ENCODE peak calls at places on chromosomes 3 and 15, in ten cellular contexts. I is naive thymus-derived CD4-positive, alpha-beta T cell; Y is uterus; W is sigmoid colon; C is heart right ventricle; S is fibroblast of lung; Z is tibial artery; O is RWPE2; J is HepG2; M is left ventricle myocardium inferior. T is an unnamed sample. For H3K4me1, the result is how much of the 10 kb centered on the place peaks cover.

GRCh38 chr3:140204271-140204984 is 269.4 kb downstream of the CLSTN2 start:
- DNase-seq in I (no peak), Y (no peak), W (no peak), C (no peak), S (no peak), Z (no peak), O (no peak), J (no peak), M (no peak), T (no peak)

GRCh38 chr3:34357461-34357860 is 559.0 kb downstream of the PDCD6IP start:
- DNase-seq in I (no peak), Y (no peak), W (no peak), C (no peak), S (no peak), Z (no peak), O (no peak), J (no peak), M (no peak), T (no peak)

GRCh38 chr15:42131006-42131405 is 25.4 kb downstream of the PLA2G4F start:
- DNase-seq in I (no peak), Y (no peak), W (no peak), C (no peak), S (no peak), Z (no peak), O (no peak), J (no peak), M (no peak), T (no peak)

GRCh38 chr3:72756900-72757299 is 91.3 kb downstream of the SHQ1 start:
- DNase-seq in I (peak), Y (no peak), W (no peak), C (no peak), S (no peak), Z (no peak), O (no peak), J (no peak), M (no peak), T (no peak)

GRCh38 chr3:131109156-131109555 is 82.5 kb downstream of the NEK11 start:
- DNase-seq in I (no peak), Y (no peak), W (no peak), C (no peak), S (no peak), Z (no peak), O (no peak), J (no peak), M (no peak), T (no peak)

GRCh38 chr3:168165390-168166269 is 69.9 kb upstream of the GOLIM4 start:
- DNase-seq in I (no peak), Y (peak), W (peak), C (peak), S (peak), Z (peak), O (no peak), J (peak), M (no peak), T (no peak)

GRCh38 chr15:65086680-65087111 is 10.2 kb downstream of the KBTBD13 start:
- DNase-seq in I (no peak), Y (no peak), W (peak), C (no peak), S (no peak), Z (no peak), O (peak), J (no peak), M (no peak), T (peak)

GRCh38 chr15:84034831-84035753 is 200.5 kb upstream of the GOLGA6L4 start:
- DNase-seq in I (no peak), Y (no peak), W (no peak), C (no peak), S (peak), Z (no peak), O (no peak), J (peak), M (no peak), T (no peak)

DNA sequence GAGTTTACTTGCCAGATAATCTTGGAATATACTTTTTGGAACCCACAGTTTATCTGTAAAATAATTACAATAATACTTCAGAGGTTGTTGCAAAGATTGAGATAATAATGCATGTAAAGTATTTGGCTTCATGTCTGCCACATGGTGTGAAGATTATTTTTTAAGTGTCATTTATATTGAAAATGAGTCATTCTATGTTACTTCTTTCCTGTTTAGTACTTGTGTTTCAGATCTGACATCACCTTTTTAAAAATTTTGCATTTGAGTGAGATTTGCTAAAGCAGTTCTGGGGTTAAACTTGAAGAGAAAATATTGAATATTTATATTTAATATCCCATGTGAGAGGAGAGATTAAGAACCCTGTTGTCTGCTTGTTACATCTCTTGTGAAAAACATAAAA is 31.2 kb downstream of the IQGAP1 start:
- DNase-seq in I (no peak), Y (no peak), W (no peak), C (no peak), S (no peak), Z (no peak), O (no peak), J (no peak), M (no peak), T (no peak)
- H3K4me1 ChIP-seq in I (under half), Y (under half), W (half or more), C (half or more), S (under half), Z (under half), O (half or more), J (under half), M (half or more), T (under half)

DNA sequence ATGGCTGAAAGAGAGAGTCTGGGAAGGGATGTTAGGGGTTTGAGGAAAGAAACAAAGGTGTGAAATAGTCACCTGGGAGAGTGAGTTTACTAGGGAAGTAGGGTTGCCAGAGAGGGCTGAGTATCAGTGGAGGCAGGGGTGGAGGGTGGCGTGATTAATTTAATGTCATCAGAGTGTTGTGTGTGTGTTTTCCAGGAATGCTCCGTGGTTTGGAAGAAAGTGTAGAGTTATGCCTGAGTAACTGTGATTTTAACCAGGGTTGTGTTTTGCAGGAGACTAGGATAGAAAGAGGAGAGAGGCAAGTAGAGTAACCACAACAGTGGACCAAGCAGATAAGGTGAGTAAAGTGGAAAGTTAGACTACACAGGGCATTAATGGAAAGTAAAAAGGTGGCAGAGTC is 27.2 kb downstream of the PLD1 start:
- DNase-seq in I (no peak), Y (no peak), W (no peak), C (no peak), S (no peak), Z (no peak), O (no peak), J (no peak), M (no peak), T (no peak)
- H3K27ac ChIP-seq in I (no peak), Y (no peak), W (no peak), C (no peak), S (no peak), Z (no peak), O (no peak), J (no peak), M (no peak), T (no peak)

GRCh38 chr3:57151021-57151449 is 14.1 kb downstream of the IL17RD start:
- DNase-seq in I (no peak), Y (no peak), W (no peak), C (no peak), S (peak), Z (no peak), O (no peak), J (no peak), M (no peak), T (no peak)

GRCh38 chr3:57147071-57147470 is 18.1 kb downstream of the IL17RD start:
- DNase-seq in I (no peak), Y (no peak), W (no peak), C (no peak), S (no peak), Z (no peak), O (no peak), J (no peak), M (no peak), T (no peak)

GRCh38 chr3:57152761-57153160 is 12.4 kb downstream of the IL17RD start:
- DNase-seq in I (no peak), Y (no peak), W (no peak), C (no peak), S (no peak), Z (no peak), O (no peak), J (no peak), M (no peak), T (no peak)

GRCh38 chr3:57152150-57152549 is 13.0 kb downstream of the IL17RD start:
- DNase-seq in I (no peak), Y (peak), W (no peak), C (no peak), S (no peak), Z (peak), O (no peak), J (peak), M (peak), T (no peak)

GRCh38 chr3:57150097-57150496 is 15.1 kb downstream of the IL17RD start:
- DNase-seq in I (no peak), Y (no peak), W (no peak), C (no peak), S (no peak), Z (no peak), O (no peak), J (no peak), M (no peak), T (no peak)
- H3K4me1 ChIP-seq in I (under half), Y (under half), W (under half), C (under half), S (under half), Z (under half), O (under half), J (under half), M (under half), T (under half)

GRCh38 chr15:88959445-88959844 is 46.3 kb upstream of the MFGE8 start:
- DNase-seq in I (no peak), Y (no peak), W (no peak), C (no peak), S (no peak), Z (no peak), O (no peak), J (no peak), M (no peak), T (no peak)
- H3K27ac ChIP-seq in I (no peak), Y (no peak), W (no peak), C (no peak), S (no peak), Z (no peak), O (no peak), J (no peak), M (no peak), T (no peak)

DNA sequence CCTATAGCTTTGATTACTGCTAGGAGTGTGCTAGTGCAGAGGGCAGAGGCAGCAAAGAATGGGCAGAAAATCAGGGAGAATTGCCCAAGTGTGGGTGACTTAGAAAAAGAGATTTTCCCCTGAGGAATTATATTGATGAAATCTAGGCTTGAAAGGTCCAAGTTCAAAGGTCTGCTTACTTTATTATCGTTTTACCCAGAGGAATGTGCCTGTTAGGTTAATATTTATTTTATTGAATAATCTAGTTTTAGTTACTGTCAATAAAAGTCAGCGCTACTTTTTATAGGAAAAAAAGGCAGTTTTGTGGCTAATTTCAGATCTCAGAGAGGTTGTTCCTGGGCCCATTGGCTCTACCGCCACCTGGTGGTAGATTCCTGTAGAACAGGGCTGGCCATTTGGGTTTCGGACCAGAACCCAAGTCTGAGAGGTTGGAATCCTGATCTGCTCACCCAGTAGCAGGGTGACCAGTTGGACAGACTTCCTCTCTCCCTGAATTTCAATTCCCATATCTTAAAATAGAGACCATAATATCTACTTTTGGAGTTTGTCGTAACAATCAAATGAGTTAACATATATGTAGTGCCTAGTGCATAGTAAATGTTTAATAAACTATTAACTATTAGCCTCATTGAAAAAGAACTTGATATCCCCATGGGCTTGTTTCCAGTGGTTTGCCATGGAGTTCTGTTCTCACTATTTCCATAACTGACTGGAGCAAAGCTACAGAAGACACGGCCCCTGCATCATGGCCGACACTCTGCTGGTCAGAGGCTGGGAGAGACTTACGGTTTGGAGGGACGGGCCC is 62.7 kb upstream of the ZNF148 start:
- DNase-seq in I (peak), Y (peak), W (peak), C (peak), S (peak), Z (peak), O (no peak), J (peak), M (peak), T (peak)
- H3K4me1 ChIP-seq in I (under half), Y (under half), W (under half), C (under half), S (under half), Z (under half), O (under half), J (half or more), M (under half), T (under half)

DNA sequence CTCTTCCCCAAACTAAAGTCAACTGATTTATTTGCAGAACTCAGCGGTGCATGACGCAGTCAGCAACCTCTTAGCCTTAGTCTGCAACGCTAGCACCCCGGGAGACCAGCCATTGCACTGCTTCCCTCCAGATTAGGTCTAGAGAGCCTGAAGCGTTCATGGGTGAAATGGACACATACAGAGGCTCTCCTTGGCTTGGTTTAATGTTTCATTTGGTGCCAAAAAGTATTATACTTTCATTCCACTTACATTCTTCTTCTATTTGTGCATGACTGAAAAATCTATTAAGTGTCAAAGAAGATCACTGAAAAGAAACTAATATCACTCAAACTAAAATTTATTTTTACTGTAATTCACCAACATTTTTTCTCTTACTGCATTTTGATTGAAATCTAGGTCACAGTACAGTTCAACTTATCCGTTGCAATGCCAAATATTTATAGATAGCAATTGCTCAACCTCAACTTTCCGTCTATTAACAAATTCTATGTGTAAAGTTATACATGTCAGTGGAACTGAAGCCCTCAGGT is 116.2 kb downstream of the ROBO1 start:
- DNase-seq in I (no peak), Y (no peak), W (no peak), C (no peak), S (no peak), Z (no peak), O (no peak), J (no peak), M (no peak), T (no peak)
- H3K27ac ChIP-seq in I (no peak), Y (no peak), W (no peak), C (no peak), S (no peak), Z (no peak), O (no peak), J (no peak), M (no peak), T (no peak)

GRCh38 chr15:100691321-100691720 is 88.9 kb downstream of the ASB7 start:
- DNase-seq in I (no peak), Y (peak), W (no peak), C (no peak), S (no peak), Z (no peak), O (no peak), J (no peak), M (no peak), T (no peak)
- H3K4me1 ChIP-seq in I (under half), Y (under half), W (under half), C (under half), S (under half), Z (under half), O (under half), J (under half), M (under half), T (under half)

DNA sequence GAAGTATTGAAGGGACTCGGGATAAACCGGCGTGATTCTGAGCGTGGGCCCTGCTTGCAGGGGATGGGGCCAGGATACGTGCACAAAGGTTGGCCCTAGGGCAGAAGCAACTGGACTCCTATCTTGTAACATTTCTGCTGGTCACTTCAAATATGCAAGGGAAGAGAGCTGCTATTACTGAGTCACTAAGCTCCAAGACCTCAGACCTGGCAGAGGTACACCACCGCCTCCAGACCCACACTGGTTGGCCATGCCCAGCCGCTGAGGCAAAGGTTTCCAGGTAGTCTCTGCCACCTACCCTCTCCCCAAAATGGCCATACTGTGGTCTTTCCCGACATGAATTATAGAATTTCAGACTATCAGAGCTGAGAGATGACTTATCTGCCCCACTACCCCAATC is 13.4 kb upstream of the STRA6 start:
- DNase-seq in I (no peak), Y (no peak), W (no peak), C (no peak), S (no peak), Z (no peak), O (no peak), J (no peak), M (no peak), T (no peak)
- H3K27ac ChIP-seq in I (no peak), Y (no peak), W (no peak), C (no peak), S (no peak), Z (no peak), O (peak), J (no peak), M (no peak), T (no peak)

GRCh38 chr3:178310833-178311380 is 225.3 kb upstream of the KCNMB2 start:
- DNase-seq in I (no peak), Y (no peak), W (no peak), C (no peak), S (no peak), Z (no peak), O (no peak), J (no peak), M (no peak), T (no peak)

GRCh38 chr3:178306427-178307115 is 229.7 kb upstream of the KCNMB2 start:
- DNase-seq in I (no peak), Y (no peak), W (no peak), C (no peak), S (no peak), Z (no peak), O (no peak), J (no peak), M (no peak), T (no peak)

GRCh38 chr3:178302966-178303930 is 233.0 kb upstream of the KCNMB2 start:
- DNase-seq in I (no peak), Y (no peak), W (no peak), C (no peak), S (no peak), Z (no peak), O (no peak), J (no peak), M (no peak), T (no peak)

GRCh38 chr3:178304758-178305157 is 231.5 kb upstream of the KCNMB2 start:
- DNase-seq in I (no peak), Y (no peak), W (no peak), C (no peak), S (peak), Z (no peak), O (no peak), J (no peak), M (no peak), T (no peak)

DNA sequence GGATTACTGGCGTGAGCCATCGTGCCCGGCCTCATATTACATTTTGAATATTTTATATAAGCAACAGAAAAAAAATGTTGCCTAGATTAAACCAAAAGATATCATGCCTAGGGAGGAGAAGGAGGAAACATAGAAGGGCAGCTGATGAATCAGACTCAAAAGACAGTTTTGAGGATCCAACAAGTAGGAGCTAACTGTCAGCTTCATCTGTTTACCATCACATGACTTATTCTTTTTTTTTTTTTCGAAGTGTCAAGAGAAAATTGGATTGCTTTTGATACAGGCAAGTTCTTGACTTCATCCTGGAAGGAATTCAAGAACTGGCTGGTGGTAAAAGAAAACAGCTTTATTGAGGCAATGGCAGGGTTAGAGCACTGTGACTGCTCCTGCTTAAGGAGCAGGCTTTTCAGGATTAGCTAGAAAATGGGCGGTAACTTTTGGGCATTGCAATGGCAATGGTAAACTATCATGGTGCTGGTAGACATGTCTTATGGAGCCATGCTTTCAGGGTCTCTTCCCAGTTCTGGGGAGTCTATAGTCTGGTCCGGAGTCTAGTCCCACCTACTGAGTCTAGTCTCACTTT is 227.4 kb upstream of the KCNMB2 start:
- DNase-seq in I (no peak), Y (no peak), W (no peak), C (no peak), S (no peak), Z (no peak), O (no peak), J (no peak), M (no peak), T (no peak)
- H3K4me1 ChIP-seq in I (under half), Y (under half), W (under half), C (under half), S (under half), Z (under half), O (under half), J (under half), M (under half), T (under half)